ENCODE peak calls at places on chromosomes 11 and 22, in nine cellular contexts. I is transverse colon, G is uterus, U is hepatocyte, B is stomach, M is kidney, W is brain microvascular endothelial cell, X is heart right ventricle, A is adrenal gland. C is an unnamed sample. For H3K36me3, the result is how much of the 10 kb centered on the place peaks cover.

GRCh38 chr22:20174785-20175596 is 24.1 kb upstream of the CCDC188 start:
- DNase-seq in I (no peak), M (no peak), A (no peak), U (peak), W (no peak), X (no peak), G (no peak), B (no peak), C (no peak)

GRCh38 chr22:35482974-35483373 is 57.7 kb upstream of the RASD2 start:
- DNase-seq in W (no peak), B (no peak), I (no peak), G (no peak), U (no peak), M (no peak), X (no peak), A (no peak), C (no peak)

GRCh38 chr22:26610983-26611382 is 6.8 kb downstream of the CRYBB1 start:
- DNase-seq in I (no peak), M (no peak), B (no peak), A (no peak), X (no peak), U (no peak), G (no peak), W (no peak), C (no peak)

GRCh38 chr11:19447150-19447566 is 206.4 kb upstream of the E2F8 start:
- DNase-seq in G (no peak), M (no peak), I (no peak), W (no peak), B (no peak), A (no peak), U (no peak), X (no peak), C (no peak)

GRCh38 chr11:66220566-66220935 is 47.9 kb upstream of the RAB1B start:
- DNase-seq in G (no peak), X (no peak), M (no peak), A (no peak), I (no peak), U (no peak), W (no peak), B (no peak), C (no peak)

GRCh38 chr11:119727523-119728081 is 1.4 kb downstream of the NECTIN1 start:
- DNase-seq in W (no peak), M (no peak), B (peak), I (peak), G (peak), U (peak), X (peak), A (no peak), C (no peak)

GRCh38 chr22:21593406-21594232 is 26.1 kb downstream of the UBE2L3 start:
- DNase-seq in U (no peak), M (no peak), X (peak), G (no peak), B (peak), W (no peak), I (no peak), A (no peak), C (no peak)

GRCh38 chr11:126497581-126498109 is 142.2 kb downstream of the ST3GAL4 start:
- DNase-seq in W (no peak), M (no peak), X (no peak), A (no peak), G (no peak), U (no peak), I (no peak), B (no peak), C (no peak)

GRCh38 chr22:22358136-22358535 is 113.5 kb downstream of the VPREB1 start:
- DNase-seq in X (no peak), A (no peak), I (no peak), U (no peak), G (no peak), B (no peak), M (no peak), W (no peak), C (no peak)

GRCh38 chr22:38273135-38273761 is 438 bp upstream of the TMEM184B start:
- DNase-seq in M (no peak), G (no peak), U (no peak), A (no peak), W (no peak), I (no peak), X (no peak), B (no peak), C (peak)

GRCh38 chr11:22785251-22785650 is 44.4 kb downstream of the SVIP start:
- DNase-seq in M (no peak), A (no peak), X (no peak), U (no peak), W (peak), G (no peak), B (no peak), I (no peak), C (no peak)

GRCh38 chr11:13637125-13638119 is 31.0 kb upstream of the FAR1 start:
- DNase-seq in W (no peak), M (no peak), X (no peak), G (no peak), I (no peak), A (no peak), U (no peak), B (no peak), C (no peak)

GRCh38 chr11:66936326-66936725 is 21.9 kb downstream of the PC start:
- DNase-seq in A (no peak), X (no peak), G (no peak), I (no peak), M (no peak), B (no peak), W (peak), U (no peak), C (no peak)

GRCh38 chr11:134752526-134752925 is 340.5 kb upstream of the B3GAT1 start:
- DNase-seq in A (no peak), U (no peak), X (no peak), I (no peak), W (no peak), G (no peak), M (no peak), B (no peak), C (no peak)

GRCh38 chr22:27323646-27324045 is 477.9 kb downstream of the MN1 start:
- DNase-seq in U (no peak), B (no peak), M (no peak), W (no peak), I (no peak), X (no peak), G (no peak), A (no peak), C (no peak)

GRCh38 chr11:20026629-20027545 is 133.4 kb downstream of the DBX1 start:
- DNase-seq in U (peak), G (peak), M (peak), A (no peak), W (no peak), B (peak), I (no peak), X (no peak), C (no peak)

GRCh38 chr11:112037527-112037926 is 12.3 kb downstream of the DLAT start:
- DNase-seq in M (no peak), A (no peak), G (no peak), U (no peak), B (no peak), W (no peak), I (no peak), X (no peak), C (no peak)

GRCh38 chr11:73157141-73158010 is 15.3 kb upstream of the FCHSD2 start:
- DNase-seq in A (peak), X (peak), B (no peak), U (peak), I (peak), G (peak), M (peak), W (peak), C (no peak)

DNA sequence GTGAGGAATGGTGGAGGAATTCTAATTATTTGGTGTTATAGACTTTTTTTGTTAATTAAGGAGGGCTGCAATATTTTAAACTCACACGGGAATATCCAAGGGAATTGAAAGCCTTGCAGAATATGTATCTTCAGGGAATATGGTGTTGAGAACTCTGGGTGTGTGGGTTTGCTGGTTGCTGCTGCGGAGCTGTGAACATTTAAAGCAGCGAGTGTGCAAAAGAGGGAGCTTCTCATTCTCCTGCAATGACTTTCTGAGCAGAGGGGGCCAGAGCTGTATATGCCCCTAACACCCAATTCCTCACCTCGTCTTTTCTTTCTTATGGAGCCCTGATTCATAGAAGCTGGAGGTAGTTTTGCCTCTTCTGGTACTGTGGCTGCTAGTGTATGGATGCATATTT is 217.7 kb downstream of the HIPK3 start:
- DNase-seq in U (no peak), G (no peak), W (no peak), X (no peak), I (no peak), A (no peak), B (no peak), M (no peak), C (no peak)
- TF ChIP-seq CTCF in U (no peak), G (no peak), W (no peak), X (no peak), I (no peak), A (no peak), B (no peak), M (no peak), C (no peak)

GRCh38 chr11:70290341-70291065 is 20.0 kb downstream of the PPFIA1 start:
- DNase-seq in U (no peak), W (no peak), G (no peak), I (no peak), B (no peak), X (no peak), M (no peak), A (no peak), C (no peak)
- H3K36me3 ChIP-seq in U (under half), W (under half), G (under half), I (under half), B (half or more), X (half or more), M (under half), A (under half), C (under half)

DNA sequence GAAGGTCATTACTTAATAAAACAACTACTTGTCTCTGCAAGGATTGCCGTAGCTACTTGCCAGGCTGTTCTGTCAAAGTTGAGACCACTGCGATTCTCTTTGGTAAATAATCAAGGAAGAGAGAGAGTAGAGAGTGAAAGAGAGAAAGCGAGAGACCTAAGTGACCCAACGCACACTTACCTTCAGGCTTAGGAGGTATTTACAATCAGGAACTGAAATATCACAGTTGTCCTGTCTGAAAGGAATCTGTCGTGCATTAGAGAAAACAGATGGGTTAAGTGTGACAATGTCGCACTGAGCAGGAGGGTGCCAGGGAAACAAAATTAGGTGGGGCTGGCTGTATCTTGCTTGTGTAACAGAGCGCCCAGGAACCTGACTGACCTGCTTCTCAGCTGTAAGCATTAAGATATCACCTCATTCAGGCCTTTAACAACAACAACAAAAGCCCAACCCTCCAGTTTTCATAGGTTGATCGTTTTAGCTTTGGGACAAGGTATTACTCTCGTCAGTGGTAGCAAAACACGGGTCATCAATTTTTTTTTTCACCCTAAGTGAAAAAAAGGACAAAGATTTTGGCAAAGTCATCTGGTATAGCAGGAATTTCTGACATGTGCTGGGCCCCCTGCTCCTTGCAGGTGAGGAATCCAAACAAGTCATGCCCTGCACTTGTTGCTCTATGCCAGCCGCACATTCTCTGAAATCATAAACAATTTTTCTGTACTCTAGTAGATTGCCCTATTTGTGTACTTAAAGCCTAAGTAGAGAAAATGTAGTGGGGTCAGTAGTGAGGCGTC is at the start of gene MUC15:
- DNase-seq in A (no peak), M (no peak), G (no peak), U (no peak), W (no peak), X (no peak), I (no peak), B (no peak), C (no peak)
- H3K27ac ChIP-seq in A (no peak), M (peak), G (no peak), U (no peak), W (no peak), X (no peak), I (no peak), B (no peak), C (no peak)

GRCh38 chr11:75403037-75403436 is 3.7 kb downstream of the RPS3 start:
- DNase-seq in W (no peak), U (no peak), B (no peak), M (no peak), A (no peak), G (no peak), X (no peak), I (no peak), C (no peak)

GRCh38 chr11:75402002-75402773 is 2.9 kb downstream of the RPS3 start:
- DNase-seq in W (no peak), M (no peak), U (no peak), B (no peak), A (no peak), G (no peak), X (no peak), I (no peak), C (no peak)

GRCh38 chr11:75398906-75399305 is 412 bp upstream of the RPS3 start:
- DNase-seq in I (no peak), W (no peak), A (no peak), U (no peak), G (no peak), X (no peak), B (no peak), M (no peak), C (no peak)

GRCh38 chr11:75400110-75400865 is 970 bp downstream of the RPS3 start:
- DNase-seq in U (no peak), W (no peak), M (no peak), I (no peak), X (no peak), B (no peak), G (no peak), A (no peak), C (no peak)

GRCh38 chr11:75399344-75400109 is at the start of gene RPS3:
- DNase-seq in W (peak), M (peak), I (peak), G (peak), X (peak), A (peak), U (peak), B (peak), C (peak)
- TF ChIP-seq CTCF in W (peak), M (peak), I (no peak), G (peak), X (no peak), A (peak), U (peak), B (no peak), C (no peak)

GRCh38 chr22:43968614-43969013 is 13.4 kb downstream of the SAMM50 start:
- DNase-seq in M (no peak), G (no peak), A (no peak), W (no peak), B (no peak), X (no peak), U (no peak), I (no peak), C (no peak)
- H3K36me3 ChIP-seq in M (half or more), G (under half), A (under half), W (half or more), B (half or more), X (half or more), U (under half), I (under half), C (half or more)

DNA sequence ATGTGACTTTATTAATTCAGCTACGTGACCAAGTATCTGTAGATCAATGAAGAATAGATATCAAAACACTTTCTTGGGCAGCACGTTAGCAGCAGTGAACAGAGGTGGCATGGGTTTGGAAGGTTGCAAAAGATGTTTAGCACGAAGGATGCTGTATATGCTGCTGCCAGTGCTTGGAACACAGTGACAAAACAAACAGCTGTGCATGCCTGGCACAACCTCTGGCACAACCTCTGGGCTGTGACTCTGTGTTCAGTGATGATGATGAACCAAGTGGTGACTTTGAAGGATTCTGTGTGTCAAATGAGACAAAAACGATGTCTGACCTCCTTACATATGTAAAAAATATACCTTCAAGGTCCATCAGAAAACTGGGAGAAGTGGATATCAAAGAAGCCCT is 104.7 kb downstream of the TBC1D22A start:
- DNase-seq in U (no peak), G (no peak), A (no peak), B (no peak), X (no peak), M (no peak), I (no peak), W (no peak), C (no peak)
- H3K27ac ChIP-seq in U (no peak), G (no peak), A (no peak), B (no peak), X (no peak), M (no peak), I (no peak), W (peak), C (no peak)

DNA sequence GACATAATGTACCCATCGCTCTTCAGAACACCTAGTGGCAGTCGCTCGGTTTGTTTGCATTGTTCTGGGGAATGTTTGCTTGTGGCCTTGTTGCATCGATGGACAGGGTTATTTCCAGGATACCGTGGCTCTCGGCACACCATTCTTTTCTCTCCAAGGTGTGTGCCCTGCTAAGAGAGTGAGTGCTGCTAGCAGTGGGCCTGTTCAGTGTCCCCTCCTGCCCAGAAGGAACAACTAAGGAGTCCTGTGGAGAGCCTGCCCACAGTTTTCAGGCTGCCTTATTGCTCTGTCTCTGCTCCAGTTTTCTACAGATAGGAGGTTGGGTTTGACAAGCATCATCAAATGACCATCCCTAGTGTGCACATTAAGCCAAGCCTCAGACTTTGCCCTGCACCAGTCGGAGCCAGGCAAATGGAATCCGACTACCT is 1.4 kb downstream of the CRY2 start:
- DNase-seq in M (no peak), A (no peak), W (no peak), U (peak), B (peak), G (no peak), I (no peak), X (no peak), C (no peak)
- TF ChIP-seq CTCF in M (no peak), A (no peak), W (no peak), U (no peak), B (no peak), G (no peak), I (no peak), X (no peak), C (no peak)

DNA sequence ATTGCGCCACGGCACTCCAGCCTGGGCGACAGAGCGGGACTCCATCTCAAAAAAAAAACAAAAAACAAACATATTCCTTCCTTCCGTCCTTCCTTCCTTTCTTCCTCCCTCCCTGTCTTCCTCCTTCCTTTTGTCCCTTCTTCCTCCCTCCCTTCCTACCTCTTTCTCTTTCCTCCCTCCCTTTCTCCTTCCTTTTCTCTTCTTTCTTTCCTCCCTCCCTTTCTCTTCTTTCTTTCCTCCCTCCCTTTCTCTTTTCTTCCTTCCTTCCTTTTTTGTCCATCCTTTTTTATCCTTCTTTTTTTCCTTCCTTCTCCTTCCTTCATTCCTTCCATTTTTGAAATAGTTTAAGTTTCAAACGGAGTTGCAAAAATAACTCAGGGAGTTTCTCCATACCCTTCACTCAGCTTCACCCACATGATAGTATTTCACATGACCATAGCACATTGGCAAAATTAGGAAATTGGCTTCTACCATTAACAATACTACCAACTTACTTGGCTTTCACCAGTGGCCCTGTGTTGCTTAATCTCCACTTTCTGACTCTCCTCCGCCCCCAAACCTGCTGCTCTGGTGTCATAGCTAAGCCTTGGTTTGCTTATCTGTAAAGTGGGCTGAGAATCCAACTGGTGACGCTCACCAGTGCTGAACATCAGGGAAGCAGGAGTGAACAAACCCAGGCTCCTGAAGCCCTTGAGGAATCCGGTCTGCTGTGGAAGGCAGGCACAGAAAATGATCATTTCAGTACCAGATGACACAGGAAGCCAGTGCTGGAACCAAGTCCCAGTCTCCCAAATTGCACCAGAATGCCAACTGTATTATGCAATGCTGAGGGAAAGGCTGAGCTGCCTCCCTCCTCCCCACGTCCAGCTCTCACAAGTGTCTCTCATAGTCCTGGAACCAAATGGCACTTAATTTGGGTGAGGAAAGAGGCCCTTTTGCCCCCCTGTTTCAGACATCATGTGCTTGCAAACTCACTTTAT is 17.2 kb upstream of the CRYBB3 start:
- DNase-seq in G (no peak), B (no peak), A (no peak), M (no peak), I (no peak), W (no peak), U (no peak), X (no peak), C (no peak)
- H3K36me3 ChIP-seq in G (under half), B (half or more), A (under half), M (under half), I (under half), W (under half), U (under half), X (under half), C (under half)

GRCh38 chr11:12159351-12160099 is 49.1 kb downstream of the MICAL2 start:
- DNase-seq in U (peak), W (peak), I (no peak), M (no peak), X (no peak), A (no peak), B (no peak), G (no peak), C (no peak)

GRCh38 chr11:12161137-12161536 is 50.7 kb downstream of the MICAL2 start:
- DNase-seq in W (no peak), X (no peak), M (no peak), G (no peak), A (no peak), B (no peak), U (no peak), I (no peak), C (no peak)

GRCh38 chr11:12158926-12159325 is 48.5 kb downstream of the MICAL2 start:
- DNase-seq in U (peak), M (no peak), B (no peak), A (no peak), W (no peak), I (no peak), X (no peak), G (no peak), C (no peak)

GRCh38 chr11:12160680-12161079 is 50.3 kb downstream of the MICAL2 start:
- DNase-seq in X (no peak), I (no peak), A (no peak), G (no peak), M (peak), U (peak), W (no peak), B (no peak), C (no peak)

GRCh38 chr11:12160231-12160630 is 49.8 kb downstream of the MICAL2 start:
- DNase-seq in M (no peak), I (no peak), G (no peak), X (no peak), B (no peak), W (no peak), U (no peak), A (no peak), C (no peak)
- H3K27ac ChIP-seq in M (peak), I (peak), G (peak), X (peak), B (peak), W (peak), U (peak), A (no peak), C (no peak)

C was measured in CD8-positive, alpha-beta T cell.